ENCODE peak calls at places on chromosomes 11 and 22, in nine cellular contexts. One of them, this sample, is unnamed.

GRCh38 chr11:40292636-40293585 is 1166.5 kb downstream of the LRRC4C start:
- DNase-seq in right lobe of liver: no peak
- DNase-seq in tibial artery: no peak
- DNase-seq in heart left ventricle: no peak
- DNase-seq in PC-3: no peak
- DNase-seq in uterus: peak
- DNase-seq in mammary epithelial cell: no peak
- DNase-seq in AG04450: no peak
- DNase-seq in Calu3: no peak
- DNase-seq in this sample: no peak

GRCh38 chr22:24046024-24046423 is 34.9 kb downstream of the CABIN1 start:
- DNase-seq in right lobe of liver: peak
- DNase-seq in tibial artery: no peak
- DNase-seq in heart left ventricle: no peak
- DNase-seq in PC-3: peak
- DNase-seq in uterus: no peak
- DNase-seq in mammary epithelial cell: no peak
- DNase-seq in AG04450: no peak
- DNase-seq in Calu3: no peak
- DNase-seq in this sample: no peak

GRCh38 chr22:16844529-16844928 is 19.3 kb upstream of the XKR3 start:
- DNase-seq in right lobe of liver: no peak
- DNase-seq in tibial artery: no peak
- DNase-seq in heart left ventricle: no peak
- DNase-seq in PC-3: no peak
- DNase-seq in uterus: no peak
- DNase-seq in mammary epithelial cell: no peak
- DNase-seq in AG04450: no peak
- DNase-seq in Calu3: no peak
- DNase-seq in this sample: no peak

GRCh38 chr11:13276454-13276851 is 1.1 kb upstream of the BMAL1 start:
- DNase-seq in right lobe of liver: no peak
- DNase-seq in tibial artery: no peak
- DNase-seq in heart left ventricle: no peak
- DNase-seq in PC-3: no peak
- DNase-seq in uterus: no peak
- DNase-seq in mammary epithelial cell: no peak
- DNase-seq in AG04450: no peak
- DNase-seq in Calu3: no peak
- DNase-seq in this sample: no peak

GRCh38 chr11:22521226-22521625 is 104.4 kb downstream of the FANCF start:
- DNase-seq in right lobe of liver: no peak
- DNase-seq in tibial artery: no peak
- DNase-seq in heart left ventricle: no peak
- DNase-seq in PC-3: peak
- DNase-seq in uterus: no peak
- DNase-seq in mammary epithelial cell: peak
- DNase-seq in AG04450: no peak
- DNase-seq in Calu3: peak
- DNase-seq in this sample: no peak

GRCh38 chr11:116862951-116863350 is 25.5 kb upstream of the APOA1 start:
- DNase-seq in right lobe of liver: no peak
- DNase-seq in tibial artery: no peak
- DNase-seq in heart left ventricle: no peak
- DNase-seq in PC-3: no peak
- DNase-seq in uterus: no peak
- DNase-seq in mammary epithelial cell: no peak
- DNase-seq in AG04450: no peak
- DNase-seq in Calu3: no peak
- DNase-seq in this sample: no peak

GRCh38 chr22:49294656-49295464 is 532.8 kb downstream of the BRD1 start:
- DNase-seq in right lobe of liver: no peak
- DNase-seq in tibial artery: peak
- DNase-seq in heart left ventricle: peak
- DNase-seq in PC-3: no peak
- DNase-seq in uterus: no peak
- DNase-seq in mammary epithelial cell: no peak
- DNase-seq in AG04450: no peak
- DNase-seq in Calu3: no peak
- DNase-seq in this sample: no peak

GRCh38 chr22:43154887-43155536 is 3.7 kb downstream of the TSPO start:
- DNase-seq in right lobe of liver: no peak
- DNase-seq in tibial artery: peak
- DNase-seq in heart left ventricle: peak
- DNase-seq in PC-3: no peak
- DNase-seq in uterus: no peak
- DNase-seq in mammary epithelial cell: no peak
- DNase-seq in AG04450: no peak
- DNase-seq in Calu3: no peak
- DNase-seq in this sample: no peak

GRCh38 chr22:44085743-44086741 is 61.9 kb downstream of the PARVB start:
- DNase-seq in right lobe of liver: peak
- DNase-seq in tibial artery: peak
- DNase-seq in heart left ventricle: peak
- DNase-seq in PC-3: peak
- DNase-seq in uterus: peak
- DNase-seq in mammary epithelial cell: peak
- DNase-seq in AG04450: no peak
- DNase-seq in Calu3: peak
- DNase-seq in this sample: peak

GRCh38 chr11:120068114-120068573 is 69.8 kb downstream of the TRIM29 start:
- DNase-seq in right lobe of liver: no peak
- DNase-seq in tibial artery: no peak
- DNase-seq in heart left ventricle: no peak
- DNase-seq in PC-3: peak
- DNase-seq in uterus: peak
- DNase-seq in mammary epithelial cell: peak
- DNase-seq in AG04450: peak
- DNase-seq in Calu3: no peak
- DNase-seq in this sample: peak

GRCh38 chr11:12089041-12089440 is 21.3 kb upstream of the MICAL2 start:
- DNase-seq in right lobe of liver: no peak
- DNase-seq in tibial artery: no peak
- DNase-seq in heart left ventricle: no peak
- DNase-seq in PC-3: no peak
- DNase-seq in uterus: no peak
- DNase-seq in mammary epithelial cell: no peak
- DNase-seq in AG04450: no peak
- DNase-seq in Calu3: no peak
- DNase-seq in this sample: no peak

GRCh38 chr11:12088047-12088481 is 22.3 kb upstream of the MICAL2 start:
- DNase-seq in right lobe of liver: no peak
- DNase-seq in tibial artery: peak
- DNase-seq in heart left ventricle: peak
- DNase-seq in PC-3: peak
- DNase-seq in uterus: no peak
- DNase-seq in mammary epithelial cell: peak
- DNase-seq in AG04450: no peak
- DNase-seq in Calu3: peak
- DNase-seq in this sample: no peak

GRCh38 chr11:12087075-12087775 is 23.2 kb upstream of the MICAL2 start:
- DNase-seq in right lobe of liver: no peak
- DNase-seq in tibial artery: peak
- DNase-seq in heart left ventricle: no peak
- DNase-seq in PC-3: peak
- DNase-seq in uterus: no peak
- DNase-seq in mammary epithelial cell: peak
- DNase-seq in AG04450: no peak
- DNase-seq in Calu3: peak
- DNase-seq in this sample: no peak

GRCh38 chr11:12089473-12089872 is 20.9 kb upstream of the MICAL2 start:
- DNase-seq in right lobe of liver: no peak
- DNase-seq in tibial artery: peak
- DNase-seq in heart left ventricle: no peak
- DNase-seq in PC-3: peak
- DNase-seq in uterus: no peak
- DNase-seq in mammary epithelial cell: peak
- DNase-seq in AG04450: no peak
- DNase-seq in Calu3: no peak
- DNase-seq in this sample: no peak

GRCh38 chr11:12088531-12088930 is 21.9 kb upstream of the MICAL2 start:
- DNase-seq in right lobe of liver: no peak
- DNase-seq in tibial artery: no peak
- DNase-seq in heart left ventricle: no peak
- DNase-seq in PC-3: no peak
- DNase-seq in uterus: no peak
- DNase-seq in mammary epithelial cell: no peak
- DNase-seq in AG04450: no peak
- DNase-seq in Calu3: no peak
- DNase-seq in this sample: no peak
- TF ChIP-seq CTCF in right lobe of liver: no peak
- TF ChIP-seq CTCF in tibial artery: no peak
- TF ChIP-seq CTCF in heart left ventricle: no peak
- TF ChIP-seq CTCF in PC-3: no peak
- TF ChIP-seq CTCF in uterus: no peak
- TF ChIP-seq CTCF in mammary epithelial cell: no peak
- TF ChIP-seq CTCF in AG04450: no peak
- TF ChIP-seq CTCF in Calu3: no peak
- TF ChIP-seq CTCF in this sample: no peak

DNA sequence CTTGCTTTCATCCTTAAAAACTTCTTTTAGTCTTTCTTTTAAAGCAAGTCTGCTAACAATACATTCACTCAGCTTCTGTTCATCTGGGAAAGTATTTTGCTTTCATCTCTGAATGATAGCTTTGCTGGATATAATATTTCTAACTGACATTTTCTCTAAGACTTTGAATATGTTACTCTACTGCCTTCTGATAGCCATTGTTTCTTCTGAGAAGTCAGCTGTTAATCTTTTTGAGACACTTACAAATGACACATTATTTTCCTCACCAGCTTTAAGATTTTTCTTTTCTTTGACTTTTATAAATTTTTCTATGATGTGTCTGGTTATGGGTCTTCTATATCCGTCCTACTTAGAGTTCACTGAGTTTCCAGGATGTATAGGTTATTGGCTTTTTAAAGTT is 643.1 kb downstream of the KCNA4 start:
- DNase-seq in right lobe of liver: no peak
- DNase-seq in tibial artery: no peak
- DNase-seq in heart left ventricle: no peak
- DNase-seq in PC-3: no peak
- DNase-seq in uterus: no peak
- DNase-seq in mammary epithelial cell: no peak
- DNase-seq in AG04450: no peak
- DNase-seq in Calu3: no peak
- DNase-seq in this sample: no peak
- TF ChIP-seq CTCF in right lobe of liver: no peak
- TF ChIP-seq CTCF in tibial artery: no peak
- TF ChIP-seq CTCF in heart left ventricle: no peak
- TF ChIP-seq CTCF in PC-3: no peak
- TF ChIP-seq CTCF in uterus: no peak
- TF ChIP-seq CTCF in mammary epithelial cell: no peak
- TF ChIP-seq CTCF in AG04450: no peak
- TF ChIP-seq CTCF in Calu3: no peak
- TF ChIP-seq CTCF in this sample: no peak

DNA sequence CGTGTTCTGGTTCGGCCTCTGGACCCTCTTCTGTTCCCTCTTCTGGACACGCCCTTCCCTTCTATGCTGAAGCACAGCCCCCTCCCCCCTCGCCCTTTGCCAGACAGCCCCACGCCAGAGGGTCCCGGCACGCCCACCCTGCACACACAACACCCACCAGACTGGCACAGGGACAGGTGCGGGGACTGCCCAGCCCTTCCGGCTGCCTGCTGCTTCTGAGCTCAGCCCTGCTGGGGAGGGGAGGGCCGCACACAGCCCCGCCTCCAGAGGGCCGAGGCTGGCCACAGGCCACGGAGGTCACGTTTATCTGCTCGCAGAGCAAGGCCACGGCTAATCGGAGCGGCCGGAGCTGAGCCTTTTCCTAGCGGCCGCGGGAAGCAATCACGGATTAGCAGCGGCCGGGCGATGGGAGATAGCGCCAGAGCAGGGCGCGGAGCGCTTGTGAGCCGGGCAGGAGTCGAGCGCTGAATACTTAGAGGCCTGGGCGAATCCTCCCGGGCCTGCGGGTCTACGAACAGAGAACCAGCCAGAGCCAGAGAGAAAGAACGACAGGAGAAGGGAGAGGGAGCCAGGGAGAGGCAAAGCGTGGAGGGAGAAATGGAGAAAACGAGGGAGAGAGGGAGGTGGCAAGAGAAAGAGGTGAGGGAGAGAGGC is 21.5 kb downstream of the OTUB1 start:
- DNase-seq in right lobe of liver: peak
- DNase-seq in tibial artery: peak
- DNase-seq in heart left ventricle: peak
- DNase-seq in PC-3: no peak
- DNase-seq in uterus: peak
- DNase-seq in mammary epithelial cell: no peak
- DNase-seq in AG04450: no peak
- DNase-seq in Calu3: peak
- DNase-seq in this sample: no peak
- TF ChIP-seq CTCF in right lobe of liver: peak
- TF ChIP-seq CTCF in tibial artery: peak
- TF ChIP-seq CTCF in heart left ventricle: peak
- TF ChIP-seq CTCF in PC-3: no peak
- TF ChIP-seq CTCF in uterus: no peak
- TF ChIP-seq CTCF in mammary epithelial cell: peak
- TF ChIP-seq CTCF in AG04450: no peak
- TF ChIP-seq CTCF in Calu3: no peak
- TF ChIP-seq CTCF in this sample: no peak

GRCh38 chr22:40036591-40037225 is 42.0 kb downstream of the FAM83F start:
- DNase-seq in right lobe of liver: peak
- DNase-seq in tibial artery: peak
- DNase-seq in heart left ventricle: no peak
- DNase-seq in PC-3: peak
- DNase-seq in uterus: peak
- DNase-seq in mammary epithelial cell: no peak
- DNase-seq in AG04450: peak
- DNase-seq in Calu3: peak
- DNase-seq in this sample: peak
- TF ChIP-seq CTCF in right lobe of liver: peak
- TF ChIP-seq CTCF in tibial artery: peak
- TF ChIP-seq CTCF in heart left ventricle: peak
- TF ChIP-seq CTCF in PC-3: peak
- TF ChIP-seq CTCF in uterus: peak
- TF ChIP-seq CTCF in mammary epithelial cell: peak
- TF ChIP-seq CTCF in AG04450: peak
- TF ChIP-seq CTCF in Calu3: peak
- TF ChIP-seq CTCF in this sample: peak

This sample was measured in GM20000.